ENCODE peak calls at places on chromosomes 16 and 17, in five cellular contexts. V is WTC11, M is bronchial epithelial cell, G is OCI-LY7, K is body of pancreas. I is an unnamed sample.

GRCh38 chr16:81637336-81638235 is 141.5 kb upstream of the PLCG2 start:
- DNase-seq in G (no peak), K (no peak), M (no peak), V (no peak), I (no peak)

GRCh38 chr16:50467943-50468748 is 80.0 kb upstream of the NKD1 start:
- DNase-seq in G (no peak), M (no peak), K (peak; percentile 52), V (peak; percentile 76), I (no peak)

GRCh38 chr16:54986404-54986803 is 55.7 kb downstream of the IRX5 start:
- DNase-seq in K (no peak), V (no peak), M (no peak), G (no peak), I (no peak)

GRCh38 chr17:80646328-80646727 is 101.7 kb downstream of the RPTOR start:
- DNase-seq in M (no peak), V (no peak), K (no peak), G (no peak), I (no peak)

GRCh38 chr16:78189121-78189520 is 89.7 kb downstream of the WWOX start:
- DNase-seq in M (no peak), K (no peak), V (no peak), G (peak; percentile 22), I (no peak)

GRCh38 chr17:51734462-51734861 is 424.1 kb downstream of the CA10 start:
- DNase-seq in V (peak; percentile 41), G (no peak), K (peak; percentile 27), M (peak; percentile 21), I (no peak)

GRCh38 chr17:14061666-14062560 is 7.4 kb upstream of the COX10 start:
- DNase-seq in V (no peak), G (no peak), K (no peak), M (peak; percentile 83), I (no peak)

GRCh38 chr17:30554839-30555751 is 77.9 kb downstream of the GOSR1 start:
- DNase-seq in K (no peak), V (peak; percentile 74), M (no peak), G (peak; percentile 33), I (no peak)

GRCh38 chr17:47205419-47205963 is 3.7 kb upstream of the MYL4 start:
- DNase-seq in V (peak; percentile 26), G (peak; percentile 90), M (peak; percentile 64), K (peak; percentile 58), I (no peak)

GRCh38 chr16:65154321-65154720 is 32.5 kb upstream of the CDH11 start:
- DNase-seq in G (no peak), M (no peak), V (peak; percentile 42), K (no peak), I (no peak)

GRCh38 chr17:48471807-48472484 is 41.9 kb upstream of the SKAP1 start:
- DNase-seq in K (no peak), M (no peak), G (no peak), V (no peak), I (no peak)

GRCh38 chr17:36674278-36674650 is 72.9 kb downstream of the MRM1 start:
- DNase-seq in V (no peak), K (no peak), G (no peak), M (no peak), I (no peak)

GRCh38 chr17:58615768-58616659 is 75.8 kb downstream of the TEX14 start:
- DNase-seq in M (no peak), K (no peak), V (no peak), G (no peak), I (no peak)

GRCh38 chr17:72422505-72423285 is 301.9 kb downstream of the SOX9 start:
- DNase-seq in G (peak; percentile 3), K (peak; percentile 50), V (no peak), M (peak; percentile 55), I (no peak)

GRCh38 chr17:33023790-33024189 is 32.1 kb downstream of the SPACA3 start:
- DNase-seq in K (no peak), V (no peak), M (no peak), G (no peak), I (no peak)

GRCh38 chr17:78400581-78401240 is 22.3 kb downstream of the PGS1 start:
- DNase-seq in M (peak; percentile 87), K (no peak), V (no peak), G (no peak), I (no peak)

GRCh38 chr17:43531082-43531378 is 15.1 kb downstream of the ETV4 start:
- DNase-seq in M (no peak), G (no peak), K (no peak), V (no peak), I (no peak)

GRCh38 chr17:41547378-41547841 is 19.3 kb upstream of the KRT19 start:
- DNase-seq in M (no peak), V (no peak), K (no peak), G (no peak), I (no peak)
- TF ChIP-seq CTCF in M (no peak), V (no peak), K (no peak), G (no peak), I (no peak)

GRCh38 chr16:2296662-2297505 is 29.0 kb upstream of the RNPS1 start:
- DNase-seq in G (peak; percentile 16), K (peak; percentile 68), V (peak; percentile 74), M (peak; percentile 4), I (no peak)

GRCh38 chr16:2292221-2292620 is 24.3 kb upstream of the RNPS1 start:
- DNase-seq in K (no peak), M (no peak), V (no peak), G (no peak), I (no peak)

GRCh38 chr16:2298621-2299020 is 30.7 kb upstream of the RNPS1 start:
- DNase-seq in K (no peak), V (no peak), G (no peak), M (no peak), I (no peak)

GRCh38 chr16:2297506-2297860 is 29.6 kb upstream of the RNPS1 start:
- DNase-seq in V (no peak), K (no peak), G (no peak), M (no peak), I (no peak)

GRCh38 chr16:2295056-2295798 is 27.3 kb upstream of the RNPS1 start:
- DNase-seq in M (no peak), V (no peak), K (no peak), G (peak; percentile 22), I (no peak)
- TF ChIP-seq CTCF in M (no peak), V (no peak), K (no peak), G (no peak), I (no peak)

GRCh38 chr16:75682308-75682707 is 5.5 kb upstream of the CPHXL2 start:
- DNase-seq in M (no peak), V (no peak), K (no peak), G (no peak), I (no peak)
- TF ChIP-seq CTCF in M (no peak), V (no peak), K (no peak), G (no peak), I (no peak)

DNA sequence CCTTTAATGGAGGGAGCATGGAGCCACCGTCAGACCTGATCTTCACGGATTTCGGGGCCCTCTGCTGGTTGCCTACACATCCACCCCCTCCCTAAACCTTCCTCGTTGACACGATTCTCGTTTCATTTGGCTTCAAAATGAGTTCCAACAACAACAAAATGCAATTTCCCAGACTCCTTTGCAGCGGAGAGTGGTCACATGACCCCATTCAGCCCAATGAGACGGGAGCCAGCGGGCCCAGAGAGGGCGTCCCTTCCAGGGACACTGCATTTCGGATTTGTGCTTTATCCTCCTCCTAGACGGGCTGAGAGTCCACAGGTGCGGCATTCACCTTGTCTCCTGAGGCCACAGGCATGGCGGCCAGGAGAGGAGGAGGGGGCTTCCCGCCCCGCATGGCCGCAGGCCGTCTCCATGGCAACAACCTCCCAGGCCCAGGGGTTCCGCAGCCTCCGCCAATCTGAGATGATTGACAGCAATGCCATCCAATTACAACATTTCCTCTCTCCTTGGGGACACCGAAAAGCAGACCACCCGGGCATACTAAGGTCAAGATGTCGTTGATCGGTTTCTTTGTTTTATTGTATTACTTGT is 259.8 kb downstream of the C16orf95 start:
- DNase-seq in M (no peak), K (no peak), G (no peak), V (peak; percentile 50), I (no peak)
- TF ChIP-seq CTCF in M (no peak), K (no peak), G (peak; percentile 21), V (no peak), I (no peak)

GRCh38 chr17:76148015-76148326 is 6.9 kb upstream of the FOXJ1 start:
- DNase-seq in G (no peak), K (no peak), V (no peak), M (no peak), I (no peak)
- TF ChIP-seq CTCF in G (no peak), K (no peak), V (no peak), M (no peak), I (no peak)

GRCh38 chr16:27698266-27698665 is 148.3 kb downstream of the KATNIP start:
- DNase-seq in G (no peak), M (no peak), V (peak; percentile 94), K (no peak), I (no peak)
- TF ChIP-seq CTCF in G (peak; percentile 67), M (peak; percentile 38), V (peak; percentile 61), K (no peak), I (no peak)

GRCh38 chr16:56956756-56957155 is 5.0 kb upstream of the CETP start:
- DNase-seq in M (no peak), V (no peak), G (no peak), K (no peak), I (no peak)
- TF ChIP-seq CTCF in M (no peak), V (no peak), G (peak; percentile 70), K (no peak), I (no peak)

GRCh38 chr17:39867084-39867890 is 715 bp upstream of the ZPBP2 start:
- DNase-seq in V (no peak), G (no peak), K (no peak), M (no peak), I (no peak)

GRCh38 chr17:39868554-39868942 is 546 bp downstream of the ZPBP2 start:
- DNase-seq in V (no peak), K (no peak), M (no peak), G (no peak), I (no peak)

GRCh38 chr17:39870776-39871175 is 2.8 kb downstream of the ZPBP2 start:
- DNase-seq in G (no peak), K (no peak), M (no peak), V (no peak), I (no peak)

GRCh38 chr17:39867891-39868553 is at the start of gene ZPBP2:
- DNase-seq in M (no peak), G (no peak), K (no peak), V (no peak), I (no peak)

DNA sequence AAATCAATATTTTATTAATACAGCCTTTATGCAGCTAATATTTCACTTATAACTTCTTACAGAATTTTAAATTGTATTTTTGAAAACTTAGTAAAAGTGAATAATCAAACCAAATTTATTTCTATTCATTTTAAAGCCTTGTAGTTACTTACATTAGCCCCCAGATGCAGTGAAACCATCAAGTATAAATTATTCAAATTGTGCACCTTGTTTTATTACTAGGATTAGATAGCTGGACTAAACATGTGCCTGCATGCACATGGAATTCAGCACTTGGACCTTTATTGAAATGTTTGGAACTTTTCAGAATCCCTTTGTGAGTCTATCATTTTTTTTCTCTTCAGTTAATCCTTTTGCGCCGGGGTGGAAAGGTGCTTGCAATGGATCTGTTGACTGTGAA is 4.7 kb downstream of the ZPBP2 start:
- DNase-seq in G (no peak), M (no peak), K (no peak), V (no peak), I (no peak)
- TF ChIP-seq CTCF in G (no peak), M (no peak), K (peak; percentile 57), V (no peak), I (no peak)